ENCODE peak calls at places on chromosomes 11 and 22, in six cellular contexts. Y is fibroblast of villous mesenchyme, B is cardiac fibroblast, R is brain microvascular endothelial cell, L is astrocyte of the spinal cord, X is neural progenitor cell. J is an unnamed sample.
A peak's percentile ranks its signal among the peaks of the same experiment; 100 is the strongest.

GRCh38 chr11:1006762-1007161 is 29.8 kb downstream of the MUC6 start:
- DNase-seq in L (no peak), B (no peak), X (no peak), Y (no peak), R (no peak), J (no peak)

GRCh38 chr11:129265125-129265788 is 73.1 kb upstream of the ARHGAP32 start:
- DNase-seq in X (no peak), R (no peak), B (no peak), Y (no peak), L (no peak), J (no peak)

GRCh38 chr11:66302656-66303055 is 11.0 kb downstream of the TMEM151A start:
- DNase-seq in X (no peak), B (no peak), Y (no peak), R (no peak), L (no peak), J (no peak)

GRCh38 chr11:44016546-44017442 is 31.0 kb upstream of the ACCSL start:
- DNase-seq in Y (no peak), B (peak; percentile 32), L (no peak), X (no peak), R (no peak), J (no peak)

GRCh38 chr11:122491486-122491885 is 164.0 kb upstream of the UBASH3B start:
- DNase-seq in B (peak; percentile 45), Y (peak; percentile 15), L (peak; percentile 30), X (no peak), R (peak; percentile 6), J (peak; percentile 65)

GRCh38 chr11:12381875-12382274 is 4.5 kb downstream of the PARVA start:
- DNase-seq in R (no peak), B (no peak), L (no peak), X (no peak), Y (no peak), J (no peak)

GRCh38 chr22:48091656-48092223 is 1329.3 kb downstream of the TBC1D22A start:
- DNase-seq in R (no peak), Y (no peak), X (no peak), L (no peak), B (no peak), J (no peak)

GRCh38 chr22:23038902-23039301 is 31.4 kb upstream of the GNAZ start:
- DNase-seq in Y (no peak), L (no peak), X (no peak), B (no peak), R (no peak), J (no peak)

GRCh38 chr11:13238879-13239514 is 38.6 kb upstream of the BMAL1 start:
- DNase-seq in B (peak; percentile 66), R (peak; percentile 44), Y (peak; percentile 54), L (peak; percentile 33), X (peak; percentile 78), J (peak; percentile 65)

GRCh38 chr11:76048763-76049162 is 157.5 kb downstream of the WNT11 start:
- DNase-seq in X (peak; percentile 40), B (no peak), Y (no peak), L (no peak), R (no peak), J (no peak)

GRCh38 chr22:44618400-44618799 is 83.6 kb upstream of the PRR5 start:
- DNase-seq in X (no peak), R (no peak), Y (no peak), B (no peak), L (no peak), J (no peak)

GRCh38 chr11:108592591-108593213 is 866 bp downstream of the EXPH5 start:
- DNase-seq in L (no peak), X (no peak), R (no peak), B (no peak), Y (no peak), J (no peak)

GRCh38 chr22:18997306-18997924 is 61.3 kb upstream of the PRODH start:
- DNase-seq in Y (no peak), R (no peak), X (no peak), B (no peak), L (no peak), J (no peak)

GRCh38 chr22:44219101-44219870 is 38.6 kb downstream of the PARVG start:
- DNase-seq in R (no peak), B (no peak), L (no peak), X (no peak), Y (no peak), J (no peak)

GRCh38 chr11:128890543-128891409 is at the start of gene KCNJ5:
- DNase-seq in B (no peak), L (no peak), Y (peak; percentile 17), R (no peak), X (peak; percentile 72), J (peak; percentile 16)

GRCh38 chr11:47433991-47434786 is 8.0 kb upstream of the PSMC3 start:
- DNase-seq in L (peak; percentile 80), X (no peak), R (no peak), B (peak; percentile 57), Y (no peak), J (peak; percentile 59)

GRCh38 chr11:94657629-94658028 is 90.5 kb downstream of the PIWIL4 start:
- DNase-seq in L (no peak), R (no peak), B (no peak), Y (no peak), X (no peak), J (no peak)

GRCh38 chr11:88105952-88106351 is 69.3 kb downstream of the RAB38 start:
- DNase-seq in X (no peak), R (no peak), L (no peak), B (no peak), Y (no peak), J (no peak)

GRCh38 chr11:88106685-88107084 is 68.6 kb downstream of the RAB38 start:
- DNase-seq in R (no peak), Y (no peak), L (no peak), B (no peak), X (no peak), J (no peak)

GRCh38 chr11:88103337-88104206 is 71.7 kb downstream of the RAB38 start:
- DNase-seq in X (peak; percentile 90), B (peak; percentile 81), R (peak; percentile 69), Y (peak; percentile 67), L (peak; percentile 44), J (peak; percentile 73)

GRCh38 chr11:88102595-88102929 is 72.7 kb downstream of the RAB38 start:
- DNase-seq in X (no peak), R (no peak), B (peak; percentile 14), L (no peak), Y (peak; percentile 22), J (peak; percentile 42)

DNA sequence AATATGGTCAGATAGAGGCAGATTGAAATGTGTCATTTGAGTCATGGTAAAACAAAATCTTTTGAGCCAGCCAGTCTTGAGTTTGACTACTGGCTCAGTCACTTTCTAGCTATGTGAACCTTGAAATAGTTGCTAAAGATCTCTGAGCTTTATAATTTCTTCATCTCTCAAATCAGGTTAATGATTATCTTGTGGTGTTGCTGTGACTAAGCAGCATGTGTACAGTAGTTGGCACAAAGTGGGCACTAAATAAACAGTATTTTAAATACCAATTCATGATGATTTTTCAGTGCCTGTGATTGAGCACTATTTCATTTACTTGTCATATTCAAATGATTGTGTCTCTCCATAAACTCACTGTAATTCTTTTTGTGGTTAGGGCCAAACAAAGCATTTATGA is 70.8 kb downstream of the RAB38 start:
- DNase-seq in B (no peak), X (no peak), Y (no peak), R (no peak), L (no peak), J (no peak)
- H3K4me3 ChIP-seq in B (no peak overlapping the region), X (no peak overlapping the region), Y (no peak overlapping the region), R (no peak overlapping the region), L (no peak overlapping the region), J (no peak overlapping the region)

DNA sequence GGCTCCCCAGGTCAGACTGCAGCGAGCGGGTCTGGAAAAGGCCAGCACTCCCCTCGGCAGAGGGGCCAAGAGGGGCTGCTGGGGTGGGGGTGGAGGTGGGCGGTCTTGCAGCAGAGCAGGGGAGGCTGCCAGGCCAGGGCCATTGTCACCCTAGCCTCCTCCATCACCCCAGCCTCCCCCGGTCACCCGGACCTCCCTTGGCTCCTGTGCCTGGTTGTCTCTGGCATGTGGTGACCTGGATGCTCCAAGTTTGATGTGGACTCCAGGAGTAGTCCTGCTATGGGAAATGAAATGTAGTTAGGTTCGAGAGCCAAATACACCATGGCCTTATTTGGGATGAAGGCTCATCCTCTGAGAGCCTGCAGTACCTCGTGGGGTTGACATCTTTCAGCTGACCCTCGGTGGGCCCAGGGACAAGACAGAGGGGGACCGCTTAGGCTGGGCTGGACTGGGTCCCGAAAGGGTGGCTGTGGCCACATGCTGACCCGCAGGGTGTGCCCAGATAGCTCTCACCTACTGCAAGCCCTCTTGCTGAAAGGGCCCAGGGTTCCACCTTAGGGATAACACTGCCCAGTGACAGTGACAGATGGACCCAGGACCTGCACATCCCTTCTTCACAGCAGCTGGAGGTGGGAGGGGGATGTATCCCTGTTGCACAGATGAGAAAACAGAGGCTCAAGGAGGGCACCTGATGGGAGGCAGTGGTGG is 24.1 kb downstream of the MRGPRD start:
- DNase-seq in X (no peak), L (no peak), B (no peak), Y (no peak), R (no peak), J (no peak)
- TF ChIP-seq CTCF in X (no peak), L (no peak), B (no peak), Y (no peak), R (no peak), J (no peak)

GRCh38 chr11:58928082-58928574 is 11.2 kb upstream of the GLYATL1 start:
- DNase-seq in L (no peak), X (peak; percentile 50), Y (no peak), R (no peak), B (no peak), J (no peak)

GRCh38 chr11:58934945-58935513 is 4.3 kb upstream of the GLYATL1 start:
- DNase-seq in X (no peak), R (no peak), L (no peak), Y (no peak), B (no peak), J (no peak)

GRCh38 chr11:58938398-58938797 is 890 bp upstream of the GLYATL1 start:
- DNase-seq in Y (no peak), X (no peak), R (no peak), L (no peak), B (no peak), J (no peak)

GRCh38 chr11:58928691-58929090 is 10.6 kb upstream of the GLYATL1 start:
- DNase-seq in Y (no peak), L (no peak), R (no peak), X (no peak), B (no peak), J (no peak)

GRCh38 chr11:58933661-58934060 is 5.6 kb upstream of the GLYATL1 start:
- DNase-seq in Y (no peak), X (no peak), L (no peak), R (no peak), B (no peak), J (no peak)
- H3K4me3 ChIP-seq in Y (no peak overlapping the region), X (no peak overlapping the region), L (no peak overlapping the region), R (no peak overlapping the region), B (no peak overlapping the region), J (no peak overlapping the region)

GRCh38 chr22:25882366-25882765 is 140.4 kb downstream of the MYO18B start:
- DNase-seq in B (no peak), Y (no peak), R (no peak), X (no peak), L (no peak), J (no peak)

GRCh38 chr22:25884121-25884520 is 142.1 kb downstream of the MYO18B start:
- DNase-seq in X (no peak), B (no peak), R (no peak), L (no peak), Y (no peak), J (no peak)

GRCh38 chr22:25878933-25879332 is 136.9 kb downstream of the MYO18B start:
- DNase-seq in B (no peak), Y (no peak), L (no peak), R (no peak), X (no peak), J (no peak)

GRCh38 chr22:25881353-25881752 is 139.4 kb downstream of the MYO18B start:
- DNase-seq in L (no peak), R (no peak), B (no peak), X (no peak), Y (no peak), J (no peak)

GRCh38 chr22:25880524-25880923 is 138.5 kb downstream of the MYO18B start:
- DNase-seq in X (no peak), L (no peak), R (no peak), B (no peak), Y (no peak), J (no peak)
- TF ChIP-seq CTCF in X (no peak), L (no peak), R (no peak), B (no peak), Y (no peak), J (no peak)

J was measured in fibroblast of pulmonary artery.